ENCODE peak calls at places on chromosomes 1 and 21, in ten cellular contexts. One of them, this sample, is unnamed.

GRCh38 chr1:70290248-70290647 is 64.3 kb downstream of the ANKRD13C start:
- DNase-seq in suprapubic skin: no peak
- DNase-seq in endodermal cell: no peak
- DNase-seq in Caco-2: no peak
- DNase-seq in uterus: no peak
- DNase-seq in Panc1: no peak
- DNase-seq in fibroblast of lung: peak; percentile 36
- DNase-seq in prostate gland: no peak
- DNase-seq in heart left ventricle: no peak
- DNase-seq in GM06990: no peak
- DNase-seq in this sample: peak; percentile 56

GRCh38 chr1:58858344-58858673 is 74.5 kb upstream of the JUN start:
- DNase-seq in suprapubic skin: no peak
- DNase-seq in endodermal cell: no peak
- DNase-seq in Caco-2: peak; percentile 32
- DNase-seq in uterus: no peak
- DNase-seq in Panc1: no peak
- DNase-seq in fibroblast of lung: no peak
- DNase-seq in prostate gland: no peak
- DNase-seq in heart left ventricle: no peak
- DNase-seq in GM06990: no peak
- DNase-seq in this sample: no peak

GRCh38 chr1:55015731-55016620 is 17.2 kb downstream of the BSND start:
- DNase-seq in suprapubic skin: no peak
- DNase-seq in endodermal cell: peak; percentile 42
- DNase-seq in Caco-2: no peak
- DNase-seq in uterus: no peak
- DNase-seq in Panc1: no peak
- DNase-seq in fibroblast of lung: no peak
- DNase-seq in prostate gland: no peak
- DNase-seq in heart left ventricle: no peak
- DNase-seq in GM06990: no peak
- DNase-seq in this sample: no peak

GRCh38 chr21:28427356-28428022 is 565.2 kb downstream of the LTN1 start:
- DNase-seq in suprapubic skin: no peak
- DNase-seq in endodermal cell: no peak
- DNase-seq in Caco-2: no peak
- DNase-seq in uterus: no peak
- DNase-seq in Panc1: no peak
- DNase-seq in fibroblast of lung: peak; percentile 43
- DNase-seq in prostate gland: no peak
- DNase-seq in heart left ventricle: no peak
- DNase-seq in GM06990: no peak
- DNase-seq in this sample: peak; percentile 55

GRCh38 chr1:204885790-204886189 is 15.1 kb downstream of the NFASC start:
- DNase-seq in suprapubic skin: no peak
- DNase-seq in endodermal cell: no peak
- DNase-seq in Caco-2: no peak
- DNase-seq in uterus: no peak
- DNase-seq in Panc1: no peak
- DNase-seq in fibroblast of lung: no peak
- DNase-seq in prostate gland: no peak
- DNase-seq in heart left ventricle: no peak
- DNase-seq in GM06990: no peak
- DNase-seq in this sample: peak; percentile 27

GRCh38 chr1:183279835-183280234 is 93.8 kb downstream of the LAMC2 start:
- DNase-seq in suprapubic skin: no peak
- DNase-seq in endodermal cell: no peak
- DNase-seq in Caco-2: peak; percentile 72
- DNase-seq in uterus: no peak
- DNase-seq in Panc1: no peak
- DNase-seq in fibroblast of lung: peak; percentile 94
- DNase-seq in prostate gland: no peak
- DNase-seq in heart left ventricle: peak; percentile 75
- DNase-seq in GM06990: no peak
- DNase-seq in this sample: peak; percentile 98

GRCh38 chr21:45363921-45364463 is 41.0 kb upstream of the COL18A1 start:
- DNase-seq in suprapubic skin: peak; percentile 93
- DNase-seq in endodermal cell: no peak
- DNase-seq in Caco-2: no peak
- DNase-seq in uterus: peak; percentile 93
- DNase-seq in Panc1: peak; percentile 88
- DNase-seq in fibroblast of lung: peak; percentile 100
- DNase-seq in prostate gland: peak; percentile 48
- DNase-seq in heart left ventricle: peak; percentile 89
- DNase-seq in GM06990: no peak
- DNase-seq in this sample: peak; percentile 99

GRCh38 chr1:97144527-97144926 is 422.9 kb downstream of the PTBP2 start:
- DNase-seq in suprapubic skin: no peak
- DNase-seq in endodermal cell: no peak
- DNase-seq in Caco-2: no peak
- DNase-seq in uterus: no peak
- DNase-seq in Panc1: no peak
- DNase-seq in fibroblast of lung: peak; percentile 68
- DNase-seq in prostate gland: no peak
- DNase-seq in heart left ventricle: no peak
- DNase-seq in GM06990: no peak
- DNase-seq in this sample: peak; percentile 26

GRCh38 chr1:213572939-213573647 is 414.7 kb upstream of the PROX1 start:
- DNase-seq in suprapubic skin: no peak
- DNase-seq in endodermal cell: no peak
- DNase-seq in Caco-2: peak; percentile 71
- DNase-seq in uterus: no peak
- DNase-seq in Panc1: no peak
- DNase-seq in fibroblast of lung: no peak
- DNase-seq in prostate gland: no peak
- DNase-seq in heart left ventricle: no peak
- DNase-seq in GM06990: no peak
- DNase-seq in this sample: no peak

GRCh38 chr1:71587961-71588360 is 507.1 kb upstream of the ZRANB2 start:
- DNase-seq in suprapubic skin: no peak
- DNase-seq in endodermal cell: no peak
- DNase-seq in Caco-2: no peak
- DNase-seq in uterus: no peak
- DNase-seq in Panc1: no peak
- DNase-seq in fibroblast of lung: peak; percentile 57
- DNase-seq in prostate gland: no peak
- DNase-seq in heart left ventricle: no peak
- DNase-seq in GM06990: no peak
- DNase-seq in this sample: peak; percentile 53

GRCh38 chr1:71589005-71589404 is 508.2 kb upstream of the ZRANB2 start:
- DNase-seq in suprapubic skin: no peak
- DNase-seq in endodermal cell: no peak
- DNase-seq in Caco-2: no peak
- DNase-seq in uterus: no peak
- DNase-seq in Panc1: no peak
- DNase-seq in fibroblast of lung: no peak
- DNase-seq in prostate gland: no peak
- DNase-seq in heart left ventricle: no peak
- DNase-seq in GM06990: no peak
- DNase-seq in this sample: no peak

GRCh38 chr1:71592646-71593274 is 511.9 kb upstream of the ZRANB2 start:
- DNase-seq in suprapubic skin: no peak
- DNase-seq in endodermal cell: no peak
- DNase-seq in Caco-2: no peak
- DNase-seq in uterus: no peak
- DNase-seq in Panc1: no peak
- DNase-seq in fibroblast of lung: no peak
- DNase-seq in prostate gland: no peak
- DNase-seq in heart left ventricle: no peak
- DNase-seq in GM06990: no peak
- DNase-seq in this sample: peak; percentile 6

GRCh38 chr1:71593523-71593922 is 512.7 kb upstream of the ZRANB2 start:
- DNase-seq in suprapubic skin: no peak
- DNase-seq in endodermal cell: no peak
- DNase-seq in Caco-2: no peak
- DNase-seq in uterus: no peak
- DNase-seq in Panc1: no peak
- DNase-seq in fibroblast of lung: peak; percentile 11
- DNase-seq in prostate gland: no peak
- DNase-seq in heart left ventricle: no peak
- DNase-seq in GM06990: no peak
- DNase-seq in this sample: peak; percentile 27
- TF ChIP-seq CTCF in suprapubic skin: no peak
- TF ChIP-seq CTCF in endodermal cell: peak; percentile 69
- TF ChIP-seq CTCF in Caco-2: no peak
- TF ChIP-seq CTCF in uterus: no peak
- TF ChIP-seq CTCF in Panc1: no peak
- TF ChIP-seq CTCF in fibroblast of lung: peak; percentile 31
- TF ChIP-seq CTCF in prostate gland: no peak
- TF ChIP-seq CTCF in heart left ventricle: peak; percentile 23
- TF ChIP-seq CTCF in GM06990: peak; percentile 26
- TF ChIP-seq CTCF in this sample: no peak

GRCh38 chr21:34883501-34884271 is 165.4 kb downstream of the RUNX1 start:
- DNase-seq in suprapubic skin: no peak
- DNase-seq in endodermal cell: no peak
- DNase-seq in Caco-2: no peak
- DNase-seq in uterus: no peak
- DNase-seq in Panc1: no peak
- DNase-seq in fibroblast of lung: peak; percentile 44
- DNase-seq in prostate gland: no peak
- DNase-seq in heart left ventricle: no peak
- DNase-seq in GM06990: no peak
- DNase-seq in this sample: no peak

GRCh38 chr21:34881421-34881820 is 167.7 kb downstream of the RUNX1 start:
- DNase-seq in suprapubic skin: no peak
- DNase-seq in endodermal cell: no peak
- DNase-seq in Caco-2: no peak
- DNase-seq in uterus: no peak
- DNase-seq in Panc1: no peak
- DNase-seq in fibroblast of lung: peak; percentile 66
- DNase-seq in prostate gland: no peak
- DNase-seq in heart left ventricle: no peak
- DNase-seq in GM06990: no peak
- DNase-seq in this sample: peak; percentile 75

GRCh38 chr21:34881894-34882371 is 167.2 kb downstream of the RUNX1 start:
- DNase-seq in suprapubic skin: no peak
- DNase-seq in endodermal cell: no peak
- DNase-seq in Caco-2: no peak
- DNase-seq in uterus: no peak
- DNase-seq in Panc1: peak; percentile 86
- DNase-seq in fibroblast of lung: peak; percentile 86
- DNase-seq in prostate gland: no peak
- DNase-seq in heart left ventricle: no peak
- DNase-seq in GM06990: no peak
- DNase-seq in this sample: peak; percentile 72

GRCh38 chr21:34884346-34884929 is 164.7 kb downstream of the RUNX1 start:
- DNase-seq in suprapubic skin: no peak
- DNase-seq in endodermal cell: no peak
- DNase-seq in Caco-2: no peak
- DNase-seq in uterus: no peak
- DNase-seq in Panc1: no peak
- DNase-seq in fibroblast of lung: peak; percentile 37
- DNase-seq in prostate gland: no peak
- DNase-seq in heart left ventricle: no peak
- DNase-seq in GM06990: no peak
- DNase-seq in this sample: no peak

DNA sequence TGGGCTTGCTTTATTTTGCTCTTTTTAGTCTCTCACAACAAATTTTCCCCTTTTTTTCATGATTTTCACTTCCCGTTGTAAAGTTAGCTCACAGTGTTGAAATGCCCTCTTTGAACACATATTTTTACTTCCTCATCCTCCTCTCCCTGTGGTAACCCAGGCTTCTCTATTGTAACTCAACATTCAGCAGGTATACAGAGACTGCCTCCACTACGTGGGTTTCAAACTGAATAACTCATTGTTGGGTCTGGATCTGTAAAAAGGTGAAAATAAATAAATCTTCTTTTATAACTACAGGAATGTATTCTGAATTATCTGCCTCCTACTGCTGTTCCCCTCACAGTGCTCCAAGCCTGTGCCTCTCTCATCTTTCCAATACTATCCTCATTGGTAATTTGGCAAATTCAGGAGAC is 166.4 kb downstream of the RUNX1 start:
- DNase-seq in suprapubic skin: no peak
- DNase-seq in endodermal cell: no peak
- DNase-seq in Caco-2: no peak
- DNase-seq in uterus: no peak
- DNase-seq in Panc1: no peak
- DNase-seq in fibroblast of lung: no peak
- DNase-seq in prostate gland: no peak
- DNase-seq in heart left ventricle: no peak
- DNase-seq in GM06990: no peak
- DNase-seq in this sample: no peak
- H3K4me3 ChIP-seq in suprapubic skin: peak overlapping the region; percentile 84
- H3K4me3 ChIP-seq in endodermal cell: no peak overlapping the region
- H3K4me3 ChIP-seq in Caco-2: no peak overlapping the region
- H3K4me3 ChIP-seq in uterus: no peak overlapping the region
- H3K4me3 ChIP-seq in Panc1: peak overlapping the region; percentile 71
- H3K4me3 ChIP-seq in fibroblast of lung: peak overlapping the region; percentile 75
- H3K4me3 ChIP-seq in prostate gland: no peak overlapping the region
- H3K4me3 ChIP-seq in heart left ventricle: peak overlapping the region; percentile 78
- H3K4me3 ChIP-seq in GM06990: no peak overlapping the region
- H3K4me3 ChIP-seq in this sample: peak overlapping the region; percentile 0

GRCh38 chr1:226100436-226101347 is 38.2 kb downstream of the H3-3A start:
- DNase-seq in suprapubic skin: no peak
- DNase-seq in endodermal cell: peak; percentile 77
- DNase-seq in Caco-2: no peak
- DNase-seq in uterus: no peak
- DNase-seq in Panc1: no peak
- DNase-seq in fibroblast of lung: peak; percentile 60
- DNase-seq in prostate gland: no peak
- DNase-seq in heart left ventricle: no peak
- DNase-seq in GM06990: no peak
- DNase-seq in this sample: peak; percentile 60
- TF ChIP-seq CTCF in suprapubic skin: no peak
- TF ChIP-seq CTCF in endodermal cell: peak; percentile 43
- TF ChIP-seq CTCF in Caco-2: no peak
- TF ChIP-seq CTCF in uterus: no peak
- TF ChIP-seq CTCF in Panc1: no peak
- TF ChIP-seq CTCF in fibroblast of lung: no peak
- TF ChIP-seq CTCF in prostate gland: no peak
- TF ChIP-seq CTCF in heart left ventricle: no peak
- TF ChIP-seq CTCF in GM06990: no peak
- TF ChIP-seq CTCF in this sample: no peak

DNA sequence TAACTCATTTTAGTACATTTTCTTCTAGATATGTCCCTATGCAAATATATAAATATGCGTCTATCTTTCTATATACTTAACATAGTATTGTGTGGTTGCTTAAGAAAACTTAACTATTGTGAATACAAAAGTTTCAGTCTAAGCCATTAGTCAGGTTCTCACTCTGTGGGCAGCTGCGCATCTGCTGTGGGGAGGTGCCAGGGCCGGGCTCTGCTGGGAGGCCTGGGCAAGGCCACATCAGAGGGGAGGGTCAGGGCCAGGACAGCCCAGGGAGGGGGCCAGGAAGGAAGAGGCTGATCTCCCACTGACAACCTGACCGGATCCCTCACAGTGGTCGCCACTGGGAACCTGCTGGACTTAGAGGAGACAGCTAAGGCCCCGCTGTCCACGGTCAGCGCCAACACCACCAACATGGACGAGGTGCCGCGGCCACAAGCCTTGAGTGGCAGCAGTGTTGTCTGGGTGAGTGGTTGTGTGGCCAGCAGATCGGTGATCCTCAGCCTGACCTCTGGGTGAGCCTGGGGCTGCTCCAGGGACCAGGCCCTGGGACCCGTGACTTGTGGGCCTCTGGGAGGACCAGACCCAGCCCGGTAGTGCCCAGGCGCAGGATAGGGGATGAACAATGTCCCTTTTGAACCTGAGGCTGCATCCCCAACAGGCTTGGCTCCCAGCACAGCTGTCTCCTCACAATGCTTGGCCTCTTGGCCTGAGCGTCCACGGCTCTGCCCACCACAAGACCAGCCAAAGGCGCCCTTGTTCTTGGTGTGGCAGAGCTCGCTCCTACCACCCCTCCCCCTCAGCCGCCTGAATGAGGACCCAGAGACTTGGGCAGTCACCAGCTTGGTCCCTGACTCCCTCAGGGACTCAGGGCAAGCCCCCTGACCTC is 20.2 kb downstream of the LDLRAP1 start:
- DNase-seq in suprapubic skin: no peak
- DNase-seq in endodermal cell: no peak
- DNase-seq in Caco-2: no peak
- DNase-seq in uterus: no peak
- DNase-seq in Panc1: no peak
- DNase-seq in fibroblast of lung: no peak
- DNase-seq in prostate gland: no peak
- DNase-seq in heart left ventricle: no peak
- DNase-seq in GM06990: no peak
- DNase-seq in this sample: no peak
- H3K4me3 ChIP-seq in suprapubic skin: no peak overlapping the region
- H3K4me3 ChIP-seq in endodermal cell: no peak overlapping the region
- H3K4me3 ChIP-seq in Caco-2: no peak overlapping the region
- H3K4me3 ChIP-seq in uterus: no peak overlapping the region
- H3K4me3 ChIP-seq in Panc1: no peak overlapping the region
- H3K4me3 ChIP-seq in fibroblast of lung: no peak overlapping the region
- H3K4me3 ChIP-seq in prostate gland: no peak overlapping the region
- H3K4me3 ChIP-seq in heart left ventricle: no peak overlapping the region
- H3K4me3 ChIP-seq in GM06990: no peak overlapping the region
- H3K4me3 ChIP-seq in this sample: no peak overlapping the region